ENCODE peak calls at places on chromosome 7, in seven cellular contexts. R, P, S, F, C, I and Y are unnamed samples. For H3K27me3, the result is how much of the 10 kb centered on the place peaks cover.

GRCh38 chr7:36048141-36048901 is 104.7 kb upstream of the EEPD1 start:
- DNase-seq in R (peak), P (peak), S (no peak), F (no peak), C (no peak), I (no peak), Y (peak)

GRCh38 chr7:13017881-13018280 is 330.4 kb downstream of the ARL4A start:
- DNase-seq in R (no peak), P (no peak), S (no peak), F (no peak), C (no peak), I (no peak), Y (no peak)

GRCh38 chr7:142153400-142153799 is 41.9 kb downstream of the MGAM2 start:
- DNase-seq in R (no peak), P (no peak), S (no peak), F (peak), C (no peak), I (no peak), Y (no peak)

GRCh38 chr7:130134106-130134636 is 63.8 kb downstream of the KLHDC10 start:
- DNase-seq in R (no peak), P (no peak), S (no peak), F (no peak), C (no peak), I (no peak), Y (no peak)

GRCh38 chr7:115038158-115038557 is 116.3 kb downstream of the MDFIC start:
- DNase-seq in R (no peak), P (peak), S (no peak), F (no peak), C (no peak), I (no peak), Y (no peak)

GRCh38 chr7:50358808-50359207 is 54.3 kb downstream of the IKZF1 start:
- DNase-seq in R (no peak), P (no peak), S (no peak), F (no peak), C (no peak), I (no peak), Y (no peak)

GRCh38 chr7:96953676-96954513 is 51.5 kb upstream of the DLX6 start:
- DNase-seq in R (no peak), P (no peak), S (no peak), F (no peak), C (no peak), I (no peak), Y (peak)

GRCh38 chr7:135942614-135943013 is 34.5 kb downstream of the MTPN start:
- DNase-seq in R (no peak), P (no peak), S (no peak), F (no peak), C (no peak), I (no peak), Y (no peak)

GRCh38 chr7:128197586-128197985 is 43.5 kb upstream of the LEP start:
- DNase-seq in R (no peak), P (no peak), S (no peak), F (no peak), C (no peak), I (no peak), Y (no peak)

GRCh38 chr7:138226001-138226476 is 149.8 kb downstream of the AKR1D1 start:
- DNase-seq in R (no peak), P (no peak), S (no peak), F (no peak), C (no peak), I (no peak), Y (no peak)

GRCh38 chr7:84187813-84188212 is 6.8 kb downstream of the SEMA3A start:
- DNase-seq in R (no peak), P (no peak), S (no peak), F (no peak), C (peak), I (no peak), Y (no peak)

GRCh38 chr7:22696672-22697071 is 30.3 kb upstream of the IL6 start:
- DNase-seq in R (no peak), P (no peak), S (no peak), F (no peak), C (peak), I (no peak), Y (no peak)

GRCh38 chr7:156778201-156778600 is 114.8 kb downstream of the LMBR1 start:
- DNase-seq in R (no peak), P (no peak), S (no peak), F (no peak), C (no peak), I (no peak), Y (no peak)

GRCh38 chr7:153091477-153091876 is 331.9 kb downstream of the ACTR3B start:
- DNase-seq in R (no peak), P (no peak), S (no peak), F (no peak), C (no peak), I (no peak), Y (no peak)

GRCh38 chr7:143379607-143380263 is 1.4 kb upstream of the ZYX start:
- DNase-seq in R (no peak), P (no peak), S (no peak), F (no peak), C (no peak), I (no peak), Y (no peak)

GRCh38 chr7:134446923-134447322 is 12.0 kb downstream of the AKR1B1 start:
- DNase-seq in R (no peak), P (no peak), S (no peak), F (no peak), C (no peak), I (no peak), Y (no peak)

GRCh38 chr7:82481499-82482097 is 38.0 kb upstream of the CACNA2D1 start:
- DNase-seq in R (no peak), P (peak), S (no peak), F (no peak), C (peak), I (no peak), Y (no peak)

GRCh38 chr7:31751726-31752125 is 64.7 kb downstream of the PPP1R17 start:
- DNase-seq in R (no peak), P (no peak), S (no peak), F (no peak), C (no peak), I (no peak), Y (no peak)

DNA sequence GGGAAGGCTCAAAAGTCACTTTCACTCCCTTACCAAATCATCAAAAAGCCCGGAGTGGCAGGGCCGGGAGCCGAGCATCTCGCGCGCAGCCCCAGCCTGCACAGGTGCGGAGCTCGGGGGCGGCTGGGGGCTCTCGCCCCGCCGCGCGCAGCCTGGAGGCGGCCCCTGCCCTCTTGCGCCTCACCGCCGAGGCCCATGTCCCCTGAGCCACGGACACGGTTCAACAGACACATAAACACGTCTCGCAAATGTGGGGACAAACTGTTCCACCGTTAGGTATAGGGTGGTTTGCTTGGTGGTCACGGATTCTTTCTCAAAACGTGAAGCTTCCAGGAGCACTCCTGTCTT is 701 bp downstream of the GSAP start:
- DNase-seq in R (no peak), P (no peak), S (peak), F (peak), C (no peak), I (no peak), Y (no peak)
- H3K4me3 ChIP-seq in R (peak), P (peak), S (peak), F (peak), C (peak), I (peak), Y (peak)

GRCh38 chr7:155526225-155526624 is 20.1 kb downstream of the CNPY1 start:
- DNase-seq in R (no peak), P (no peak), S (no peak), F (no peak), C (no peak), I (no peak), Y (no peak)
- H3K27me3 ChIP-seq in R (under half), P (under half), S (under half), F (half or more), C (under half), I (half or more), Y (under half)

DNA sequence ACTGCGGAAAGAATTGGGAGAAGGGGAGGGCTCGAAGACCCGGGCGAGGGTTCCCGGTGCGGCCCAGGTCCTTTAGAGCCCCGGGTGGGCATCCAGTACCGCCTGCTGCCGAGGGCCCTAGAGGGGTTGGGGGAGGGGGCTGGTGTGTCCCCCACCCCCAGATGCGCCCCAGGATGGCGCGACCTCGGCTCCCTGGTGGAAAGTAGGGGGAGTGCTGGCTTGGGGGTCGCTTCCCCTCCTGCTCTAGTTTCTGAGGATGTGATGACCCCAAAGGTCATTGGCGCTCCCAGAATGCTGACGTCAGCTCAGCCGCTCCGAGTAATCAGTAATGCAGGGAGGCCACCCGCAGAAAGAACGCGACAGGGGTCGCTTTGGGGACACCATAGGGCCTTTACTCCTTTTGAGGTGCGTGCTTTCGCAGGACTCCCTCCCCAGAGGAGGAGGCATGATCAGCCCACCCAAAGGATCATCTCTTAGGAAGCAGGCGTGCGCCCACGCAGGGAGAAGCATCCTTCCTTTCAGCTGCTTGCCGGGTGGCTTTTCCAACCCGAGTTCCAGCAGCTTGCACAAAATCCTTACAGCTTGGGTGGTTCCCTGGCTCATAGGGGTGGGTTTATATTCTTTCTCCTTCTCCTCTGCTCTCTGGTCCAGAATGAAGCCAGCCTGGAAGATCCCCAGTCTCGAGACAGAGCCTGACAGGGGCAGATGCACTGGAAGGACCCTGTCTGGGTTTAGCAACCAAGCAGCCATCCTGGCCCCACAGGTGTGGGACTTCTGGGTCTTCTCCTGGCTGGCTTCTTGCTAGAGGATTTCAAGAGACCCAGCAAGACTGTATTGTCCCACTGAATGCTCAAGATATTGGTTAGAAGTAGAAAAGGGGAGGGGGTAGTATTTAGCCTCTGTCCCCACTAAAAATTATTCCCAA is 1.3 kb upstream of the PRKAG2 start:
- DNase-seq in R (no peak), P (no peak), S (no peak), F (peak), C (no peak), I (no peak), Y (no peak)
- H3K4me3 ChIP-seq in R (peak), P (no peak), S (peak), F (peak), C (no peak), I (peak), Y (no peak)

GRCh38 chr7:2509298-2509906 is 10.2 kb upstream of the LFNG start:
- DNase-seq in R (no peak), P (no peak), S (no peak), F (no peak), C (no peak), I (no peak), Y (no peak)
- H3K27me3 ChIP-seq in R (under half), P (under half), S (under half), F (under half), C (under half), I (under half), Y (under half)